ENCODE peak calls at places on chromosomes 11 and 22, in ten cellular contexts. One of them, this sample, is unnamed. For H3K4me1, the result is how much of the 10 kb centered on the place peaks cover.

GRCh38 chr11:64366751-64367150 is 7.8 kb downstream of the RPS6KA4 start:
- DNase-seq in sigmoid colon: no peak
- DNase-seq in stomach: no peak
- DNase-seq in GM23338: no peak
- DNase-seq in SK-N-SH: no peak
- DNase-seq in HepG2: no peak
- DNase-seq in HCT116: no peak
- DNase-seq in breast epithelium: no peak
- DNase-seq in suprapubic skin: no peak
- DNase-seq in transverse colon: no peak
- DNase-seq in this sample: no peak

GRCh38 chr11:4441500-4441899 is 7.6 kb upstream of the OR52K2 start:
- DNase-seq in breast epithelium: no peak
- DNase-seq in GM23338: no peak
- DNase-seq in HCT116: no peak
- DNase-seq in transverse colon: no peak
- DNase-seq in stomach: no peak
- DNase-seq in HepG2: no peak
- DNase-seq in SK-N-SH: no peak
- DNase-seq in sigmoid colon: no peak
- DNase-seq in suprapubic skin: no peak
- DNase-seq in this sample: no peak

GRCh38 chr11:5700422-5701064 is 11.0 kb downstream of the TRIM22 start:
- DNase-seq in HepG2: no peak
- DNase-seq in transverse colon: no peak
- DNase-seq in GM23338: no peak
- DNase-seq in SK-N-SH: no peak
- DNase-seq in suprapubic skin: no peak
- DNase-seq in sigmoid colon: no peak
- DNase-seq in HCT116: no peak
- DNase-seq in stomach: no peak
- DNase-seq in breast epithelium: no peak
- DNase-seq in this sample: no peak

GRCh38 chr22:48398181-48398905 is 1429.3 kb downstream of the BRD1 start:
- DNase-seq in sigmoid colon: no peak
- DNase-seq in breast epithelium: no peak
- DNase-seq in suprapubic skin: peak
- DNase-seq in GM23338: no peak
- DNase-seq in transverse colon: no peak
- DNase-seq in SK-N-SH: no peak
- DNase-seq in HCT116: no peak
- DNase-seq in stomach: no peak
- DNase-seq in HepG2: no peak
- DNase-seq in this sample: no peak

GRCh38 chr22:30210235-30210831 is 36.2 kb downstream of the LIF start:
- DNase-seq in HCT116: peak
- DNase-seq in SK-N-SH: peak
- DNase-seq in HepG2: peak
- DNase-seq in transverse colon: no peak
- DNase-seq in stomach: peak
- DNase-seq in GM23338: no peak
- DNase-seq in suprapubic skin: peak
- DNase-seq in breast epithelium: peak
- DNase-seq in sigmoid colon: no peak
- DNase-seq in this sample: no peak

GRCh38 chr11:114163830-114164401 is 104.4 kb downstream of the ZBTB16 start:
- DNase-seq in HCT116: no peak
- DNase-seq in HepG2: no peak
- DNase-seq in breast epithelium: peak
- DNase-seq in SK-N-SH: no peak
- DNase-seq in stomach: no peak
- DNase-seq in sigmoid colon: peak
- DNase-seq in GM23338: no peak
- DNase-seq in suprapubic skin: no peak
- DNase-seq in transverse colon: peak
- DNase-seq in this sample: peak

GRCh38 chr11:122758361-122758760 is 79.9 kb upstream of the CRTAM start:
- DNase-seq in breast epithelium: no peak
- DNase-seq in SK-N-SH: no peak
- DNase-seq in HepG2: no peak
- DNase-seq in stomach: no peak
- DNase-seq in GM23338: no peak
- DNase-seq in suprapubic skin: no peak
- DNase-seq in sigmoid colon: peak
- DNase-seq in HCT116: no peak
- DNase-seq in transverse colon: no peak
- DNase-seq in this sample: no peak

GRCh38 chr11:128260398-128260797 is 327.0 kb downstream of the ETS1 start:
- DNase-seq in HCT116: no peak
- DNase-seq in GM23338: no peak
- DNase-seq in HepG2: no peak
- DNase-seq in transverse colon: no peak
- DNase-seq in sigmoid colon: no peak
- DNase-seq in stomach: no peak
- DNase-seq in suprapubic skin: no peak
- DNase-seq in SK-N-SH: no peak
- DNase-seq in breast epithelium: no peak
- DNase-seq in this sample: no peak

GRCh38 chr11:1401656-1402221 is 12.0 kb downstream of the BRSK2 start:
- DNase-seq in sigmoid colon: no peak
- DNase-seq in GM23338: peak
- DNase-seq in HepG2: peak
- DNase-seq in SK-N-SH: peak
- DNase-seq in stomach: peak
- DNase-seq in suprapubic skin: no peak
- DNase-seq in breast epithelium: no peak
- DNase-seq in transverse colon: peak
- DNase-seq in HCT116: no peak
- DNase-seq in this sample: peak

GRCh38 chr11:10450451-10451398 is 4.3 kb upstream of the AMPD3 start:
- DNase-seq in breast epithelium: peak
- DNase-seq in suprapubic skin: no peak
- DNase-seq in SK-N-SH: peak
- DNase-seq in sigmoid colon: no peak
- DNase-seq in GM23338: peak
- DNase-seq in stomach: peak
- DNase-seq in HepG2: peak
- DNase-seq in transverse colon: peak
- DNase-seq in HCT116: peak
- DNase-seq in this sample: peak

GRCh38 chr11:6260207-6260726 is 629 bp downstream of the CCKBR start:
- DNase-seq in HCT116: no peak
- DNase-seq in SK-N-SH: no peak
- DNase-seq in GM23338: no peak
- DNase-seq in sigmoid colon: no peak
- DNase-seq in transverse colon: no peak
- DNase-seq in stomach: no peak
- DNase-seq in suprapubic skin: no peak
- DNase-seq in breast epithelium: no peak
- DNase-seq in HepG2: no peak
- DNase-seq in this sample: no peak

GRCh38 chr22:48071305-48071704 is 1308.9 kb downstream of the TBC1D22A start:
- DNase-seq in HepG2: no peak
- DNase-seq in transverse colon: no peak
- DNase-seq in sigmoid colon: peak
- DNase-seq in GM23338: no peak
- DNase-seq in HCT116: no peak
- DNase-seq in suprapubic skin: no peak
- DNase-seq in stomach: no peak
- DNase-seq in breast epithelium: no peak
- DNase-seq in SK-N-SH: no peak
- DNase-seq in this sample: no peak

GRCh38 chr22:38761202-38762162 is 5.7 kb upstream of the SUN2 start:
- DNase-seq in suprapubic skin: no peak
- DNase-seq in HCT116: no peak
- DNase-seq in GM23338: no peak
- DNase-seq in sigmoid colon: no peak
- DNase-seq in SK-N-SH: no peak
- DNase-seq in HepG2: no peak
- DNase-seq in breast epithelium: no peak
- DNase-seq in transverse colon: peak
- DNase-seq in stomach: no peak
- DNase-seq in this sample: no peak

GRCh38 chr11:8531312-8531711 is 62.7 kb downstream of the STK33 start:
- DNase-seq in sigmoid colon: no peak
- DNase-seq in SK-N-SH: peak
- DNase-seq in HepG2: no peak
- DNase-seq in GM23338: peak
- DNase-seq in HCT116: no peak
- DNase-seq in breast epithelium: no peak
- DNase-seq in suprapubic skin: no peak
- DNase-seq in stomach: no peak
- DNase-seq in transverse colon: no peak
- DNase-seq in this sample: no peak

GRCh38 chr22:43050995-43051394 is 36.0 kb upstream of the PACSIN2 start:
- DNase-seq in stomach: no peak
- DNase-seq in GM23338: peak
- DNase-seq in suprapubic skin: no peak
- DNase-seq in HCT116: no peak
- DNase-seq in SK-N-SH: no peak
- DNase-seq in transverse colon: no peak
- DNase-seq in HepG2: peak
- DNase-seq in sigmoid colon: no peak
- DNase-seq in breast epithelium: no peak
- DNase-seq in this sample: no peak

GRCh38 chr11:119093951-119094815 is 7.5 kb downstream of the DPAGT1 start:
- DNase-seq in breast epithelium: peak
- DNase-seq in SK-N-SH: peak
- DNase-seq in HepG2: no peak
- DNase-seq in HCT116: no peak
- DNase-seq in transverse colon: peak
- DNase-seq in stomach: peak
- DNase-seq in suprapubic skin: no peak
- DNase-seq in GM23338: peak
- DNase-seq in sigmoid colon: no peak
- DNase-seq in this sample: peak

GRCh38 chr11:119094816-119095065 is 6.9 kb downstream of the DPAGT1 start:
- DNase-seq in HCT116: no peak
- DNase-seq in GM23338: peak
- DNase-seq in breast epithelium: peak
- DNase-seq in stomach: peak
- DNase-seq in SK-N-SH: peak
- DNase-seq in suprapubic skin: peak
- DNase-seq in transverse colon: peak
- DNase-seq in sigmoid colon: peak
- DNase-seq in HepG2: peak
- DNase-seq in this sample: peak

GRCh38 chr11:119091966-119092879 is 7.5 kb downstream of the HMBS start:
- DNase-seq in HCT116: no peak
- DNase-seq in sigmoid colon: no peak
- DNase-seq in HepG2: no peak
- DNase-seq in transverse colon: no peak
- DNase-seq in GM23338: no peak
- DNase-seq in breast epithelium: no peak
- DNase-seq in SK-N-SH: no peak
- DNase-seq in suprapubic skin: no peak
- DNase-seq in stomach: no peak
- DNase-seq in this sample: no peak

GRCh38 chr11:119093666-119093950 is 8.0 kb downstream of the DPAGT1 start:
- DNase-seq in HepG2: no peak
- DNase-seq in suprapubic skin: no peak
- DNase-seq in sigmoid colon: no peak
- DNase-seq in transverse colon: no peak
- DNase-seq in breast epithelium: no peak
- DNase-seq in SK-N-SH: no peak
- DNase-seq in HCT116: no peak
- DNase-seq in stomach: no peak
- DNase-seq in GM23338: no peak
- DNase-seq in this sample: no peak

GRCh38 chr11:119092880-119093665 is 8.4 kb downstream of the HMBS start:
- DNase-seq in HepG2: peak
- DNase-seq in transverse colon: no peak
- DNase-seq in breast epithelium: peak
- DNase-seq in stomach: peak
- DNase-seq in suprapubic skin: no peak
- DNase-seq in sigmoid colon: peak
- DNase-seq in GM23338: no peak
- DNase-seq in HCT116: no peak
- DNase-seq in SK-N-SH: no peak
- DNase-seq in this sample: peak
- H3K4me1 ChIP-seq in HepG2: under half
- H3K4me1 ChIP-seq in transverse colon: under half
- H3K4me1 ChIP-seq in breast epithelium: under half
- H3K4me1 ChIP-seq in stomach: under half
- H3K4me1 ChIP-seq in suprapubic skin: under half
- H3K4me1 ChIP-seq in sigmoid colon: under half
- H3K4me1 ChIP-seq in GM23338: under half
- H3K4me1 ChIP-seq in HCT116: under half
- H3K4me1 ChIP-seq in SK-N-SH: under half
- H3K4me1 ChIP-seq in this sample: under half

GRCh38 chr11:60936467-60937143 is 12.3 kb downstream of the TMEM132A start:
- DNase-seq in HepG2: no peak
- DNase-seq in sigmoid colon: no peak
- DNase-seq in breast epithelium: no peak
- DNase-seq in HCT116: no peak
- DNase-seq in transverse colon: no peak
- DNase-seq in stomach: no peak
- DNase-seq in GM23338: no peak
- DNase-seq in SK-N-SH: no peak
- DNase-seq in suprapubic skin: no peak
- DNase-seq in this sample: no peak
- TF ChIP-seq POLR2AphosphoS5 in HepG2: no peak
- TF ChIP-seq POLR2AphosphoS5 in sigmoid colon: no peak
- TF ChIP-seq POLR2AphosphoS5 in breast epithelium: no peak
- TF ChIP-seq POLR2AphosphoS5 in HCT116: no peak
- TF ChIP-seq POLR2AphosphoS5 in transverse colon: no peak
- TF ChIP-seq POLR2AphosphoS5 in stomach: no peak
- TF ChIP-seq POLR2AphosphoS5 in GM23338: no peak
- TF ChIP-seq POLR2AphosphoS5 in SK-N-SH: no peak
- TF ChIP-seq POLR2AphosphoS5 in suprapubic skin: no peak
- TF ChIP-seq POLR2AphosphoS5 in this sample: no peak

GRCh38 chr11:130178441-130178971 is 18.9 kb downstream of the ST14 start:
- DNase-seq in transverse colon: peak
- DNase-seq in GM23338: no peak
- DNase-seq in stomach: no peak
- DNase-seq in SK-N-SH: no peak
- DNase-seq in HepG2: no peak
- DNase-seq in sigmoid colon: no peak
- DNase-seq in HCT116: no peak
- DNase-seq in suprapubic skin: no peak
- DNase-seq in breast epithelium: peak
- DNase-seq in this sample: no peak
- H3K4me1 ChIP-seq in transverse colon: half or more
- H3K4me1 ChIP-seq in GM23338: under half
- H3K4me1 ChIP-seq in stomach: under half
- H3K4me1 ChIP-seq in SK-N-SH: under half
- H3K4me1 ChIP-seq in HepG2: under half
- H3K4me1 ChIP-seq in sigmoid colon: under half
- H3K4me1 ChIP-seq in HCT116: under half
- H3K4me1 ChIP-seq in suprapubic skin: half or more
- H3K4me1 ChIP-seq in breast epithelium: under half
- H3K4me1 ChIP-seq in this sample: under half

DNA sequence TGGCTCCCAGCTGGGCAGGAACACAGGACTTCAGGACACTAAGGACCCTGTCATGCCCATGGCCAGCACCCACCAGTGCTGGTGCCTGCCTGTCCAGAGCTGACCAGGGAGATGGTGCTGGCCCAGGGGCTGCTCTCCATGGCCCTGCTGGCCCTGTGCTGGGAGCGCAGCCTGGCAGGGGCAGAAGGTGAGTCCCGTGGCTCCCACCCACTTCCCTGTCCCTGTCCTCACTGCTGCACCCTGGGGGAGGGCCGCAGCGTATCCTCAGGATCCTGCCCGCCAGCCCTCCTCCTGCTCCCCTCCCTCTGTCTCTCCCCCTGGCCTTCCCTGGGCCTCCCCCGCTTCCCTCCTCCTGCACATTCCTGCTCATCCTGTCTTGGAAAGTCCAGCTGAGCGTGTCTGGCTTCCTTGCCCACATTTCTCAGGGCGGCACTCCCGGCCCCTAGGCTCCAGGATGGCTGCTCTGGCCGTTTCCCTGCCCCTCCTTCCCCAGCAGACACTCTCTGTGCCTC is 8.7 kb downstream of the CSF2RB start:
- DNase-seq in GM23338: peak
- DNase-seq in suprapubic skin: no peak
- DNase-seq in transverse colon: no peak
- DNase-seq in HCT116: no peak
- DNase-seq in sigmoid colon: no peak
- DNase-seq in SK-N-SH: no peak
- DNase-seq in breast epithelium: peak
- DNase-seq in stomach: no peak
- DNase-seq in HepG2: no peak
- DNase-seq in this sample: no peak
- TF ChIP-seq POLR2AphosphoS5 in GM23338: no peak
- TF ChIP-seq POLR2AphosphoS5 in suprapubic skin: no peak
- TF ChIP-seq POLR2AphosphoS5 in transverse colon: no peak
- TF ChIP-seq POLR2AphosphoS5 in HCT116: no peak
- TF ChIP-seq POLR2AphosphoS5 in sigmoid colon: no peak
- TF ChIP-seq POLR2AphosphoS5 in SK-N-SH: no peak
- TF ChIP-seq POLR2AphosphoS5 in breast epithelium: no peak
- TF ChIP-seq POLR2AphosphoS5 in stomach: no peak
- TF ChIP-seq POLR2AphosphoS5 in HepG2: no peak
- TF ChIP-seq POLR2AphosphoS5 in this sample: no peak